ENCODE peak calls at places on chromosome 18, in eight cellular contexts. D is lung, N is Peyer's patch, Z is left lung, M is upper lobe of left lung, O is esophagus squamous epithelium, L is GM23248, W is neural progenitor cell. Q is an unnamed sample. For H3K4me1, the result is how much of the 10 kb centered on the place peaks cover.

GRCh38 chr18:902179-902718 is 2.4 kb upstream of the ADCYAP1 start:
- DNase-seq in D (no peak), N (no peak), Z (no peak), M (no peak), O (no peak), L (peak), W (peak), Q (no peak)

GRCh38 chr18:4017479-4017878 is 437.6 kb downstream of the DLGAP1 start:
- DNase-seq in D (no peak), N (no peak), Z (no peak), M (no peak), O (no peak), L (peak), W (peak), Q (no peak)

GRCh38 chr18:55161966-55162365 is 202.7 kb upstream of the CCDC68 start:
- DNase-seq in D (no peak), N (no peak), Z (no peak), M (no peak), O (no peak), L (no peak), W (no peak), Q (no peak)

GRCh38 chr18:67525328-67526110 is 9.0 kb upstream of the DSEL start:
- DNase-seq in D (peak), N (no peak), Z (peak), M (no peak), O (no peak), L (peak), W (peak), Q (peak)

GRCh38 chr18:73861771-73862170 is 285.9 kb downstream of the FBXO15 start:
- DNase-seq in D (no peak), N (no peak), Z (no peak), M (no peak), O (no peak), L (no peak), W (no peak), Q (no peak)

GRCh38 chr18:32349728-32350395 is 120.8 kb downstream of the GAREM1 start:
- DNase-seq in D (peak), N (no peak), Z (peak), M (no peak), O (no peak), L (peak), W (peak), Q (no peak)

GRCh38 chr18:48629730-48630324 is 91.0 kb downstream of the CTIF start:
- DNase-seq in D (no peak), N (no peak), Z (no peak), M (no peak), O (no peak), L (peak), W (no peak), Q (no peak)

GRCh38 chr18:54950221-54950620 is 9.0 kb downstream of the CCDC68 start:
- DNase-seq in D (no peak), N (no peak), Z (no peak), M (no peak), O (no peak), L (no peak), W (no peak), Q (no peak)

GRCh38 chr18:68721681-68722583 is 7.0 kb upstream of the TMX3 start:
- DNase-seq in D (no peak), N (no peak), Z (no peak), M (no peak), O (no peak), L (peak), W (no peak), Q (no peak)

GRCh38 chr18:40413160-40413559 is 1541.9 kb upstream of the PIK3C3 start:
- DNase-seq in D (no peak), N (no peak), Z (no peak), M (no peak), O (no peak), L (peak), W (peak), Q (no peak)

GRCh38 chr18:74113711-74114110 is 33.9 kb downstream of the FBXO15 start:
- DNase-seq in D (no peak), N (no peak), Z (no peak), M (no peak), O (no peak), L (no peak), W (no peak), Q (no peak)

GRCh38 chr18:1062592-1062991 is 157.9 kb downstream of the ADCYAP1 start:
- DNase-seq in D (no peak), N (no peak), Z (no peak), M (no peak), O (no peak), L (peak), W (peak), Q (no peak)

GRCh38 chr18:63564576-63564975 is 22.4 kb downstream of the SERPINB12 start:
- DNase-seq in D (no peak), N (no peak), Z (no peak), M (no peak), O (no peak), L (no peak), W (no peak), Q (no peak)

GRCh38 chr18:60875957-60876507 is 457.2 kb upstream of the CDH20 start:
- DNase-seq in D (no peak), N (no peak), Z (no peak), M (no peak), O (no peak), L (no peak), W (no peak), Q (no peak)

GRCh38 chr18:28494151-28494550 is 317.2 kb upstream of the CDH2 start:
- DNase-seq in D (no peak), N (no peak), Z (no peak), M (no peak), O (no peak), L (peak), W (no peak), Q (no peak)

GRCh38 chr18:48543228-48543627 is 4.4 kb downstream of the CTIF start:
- DNase-seq in D (no peak), N (no peak), Z (no peak), M (no peak), O (no peak), L (no peak), W (peak), Q (no peak)

GRCh38 chr18:56756971-56757370 is 105.8 kb downstream of the WDR7 start:
- DNase-seq in D (no peak), N (no peak), Z (peak), M (no peak), O (no peak), L (no peak), W (no peak), Q (no peak)

GRCh38 chr18:49459404-49460171 is 857 bp downstream of the DYM start:
- DNase-seq in D (no peak), N (no peak), Z (no peak), M (no peak), O (no peak), L (peak), W (peak), Q (no peak)

GRCh38 chr18:44712025-44712424 is 31.3 kb downstream of the SETBP1 start:
- DNase-seq in D (no peak), N (no peak), Z (no peak), M (no peak), O (no peak), L (no peak), W (no peak), Q (no peak)

GRCh38 chr18:7116832-7117389 is 686 bp downstream of the LAMA1 start:
- DNase-seq in D (no peak), N (no peak), Z (no peak), M (peak), O (no peak), L (peak), W (peak), Q (no peak)

GRCh38 chr18:74351354-74351753 is 35.7 kb downstream of the C18orf63 start:
- DNase-seq in D (no peak), N (no peak), Z (no peak), M (no peak), O (no peak), L (peak), W (no peak), Q (no peak)

GRCh38 chr18:7872569-7872968 is 305.5 kb downstream of the PTPRM start:
- DNase-seq in D (peak), N (no peak), Z (peak), M (no peak), O (no peak), L (peak), W (no peak), Q (no peak)

GRCh38 chr18:48913201-48913600 is 37.6 kb downstream of the SMAD7 start:
- DNase-seq in D (no peak), N (peak), Z (no peak), M (no peak), O (no peak), L (no peak), W (no peak), Q (no peak)

GRCh38 chr18:3248062-3248669 is 565 bp downstream of the MYL12A start:
- DNase-seq in D (no peak), N (no peak), Z (no peak), M (no peak), O (no peak), L (peak), W (peak), Q (no peak)

GRCh38 chr18:78049281-78049680 is 799.6 kb downstream of the GALR1 start:
- DNase-seq in D (no peak), N (no peak), Z (no peak), M (no peak), O (no peak), L (no peak), W (no peak), Q (no peak)

GRCh38 chr18:3771121-3771971 is 321.4 kb downstream of the TGIF1 start:
- DNase-seq in D (peak), N (peak), Z (peak), M (peak), O (peak), L (peak), W (peak), Q (peak)

GRCh38 chr18:48607049-48607984 is 68.5 kb downstream of the CTIF start:
- DNase-seq in D (peak), N (no peak), Z (peak), M (no peak), O (no peak), L (peak), W (peak), Q (no peak)

GRCh38 chr18:47100214-47100831 is 50.0 kb downstream of the HDHD2 start:
- DNase-seq in D (peak), N (peak), Z (peak), M (no peak), O (no peak), L (peak), W (peak), Q (peak)

GRCh38 chr18:54883816-54884604 is 55.7 kb downstream of the RAB27B start:
- DNase-seq in D (no peak), N (no peak), Z (no peak), M (no peak), O (no peak), L (peak), W (no peak), Q (no peak)

GRCh38 chr18:6219116-6219717 is 195.5 kb downstream of the L3MBTL4 start:
- DNase-seq in D (no peak), N (no peak), Z (no peak), M (no peak), O (no peak), L (peak), W (peak), Q (no peak)

GRCh38 chr18:52888014-52888413 is 548.0 kb downstream of the DCC start:
- DNase-seq in D (no peak), N (no peak), Z (no peak), M (no peak), O (no peak), L (no peak), W (peak), Q (no peak)

GRCh38 chr18:26803643-26804042 is 61.9 kb downstream of the AQP4 start:
- DNase-seq in D (no peak), N (no peak), Z (no peak), M (no peak), O (no peak), L (no peak), W (no peak), Q (no peak)

GRCh38 chr18:54717673-54718435 is 110.4 kb upstream of the RAB27B start:
- DNase-seq in D (no peak), N (peak), Z (no peak), M (peak), O (no peak), L (no peak), W (peak), Q (no peak)

GRCh38 chr18:36212978-36213303 is 25.6 kb downstream of the MOCOS start:
- DNase-seq in D (no peak), N (no peak), Z (no peak), M (peak), O (no peak), L (no peak), W (no peak), Q (no peak)

GRCh38 chr18:36215577-36215976 is 28.3 kb downstream of the MOCOS start:
- DNase-seq in D (no peak), N (no peak), Z (no peak), M (no peak), O (no peak), L (no peak), W (no peak), Q (no peak)

GRCh38 chr18:36212301-36212977 is 25.1 kb downstream of the MOCOS start:
- DNase-seq in D (no peak), N (no peak), Z (no peak), M (no peak), O (no peak), L (peak), W (peak), Q (no peak)

GRCh38 chr18:36214811-36215210 is 27.5 kb downstream of the MOCOS start:
- DNase-seq in D (no peak), N (no peak), Z (no peak), M (no peak), O (no peak), L (no peak), W (no peak), Q (no peak)

GRCh38 chr18:36217348-36217747 is 30.1 kb downstream of the MOCOS start:
- DNase-seq in D (no peak), N (no peak), Z (no peak), M (no peak), O (no peak), L (no peak), W (no peak), Q (no peak)
- H3K4me1 ChIP-seq in D (under half), N (under half), Z (under half), M (under half), O (under half), L (under half), W (under half), Q (under half)

GRCh38 chr18:79587298-79588125 is 92.1 kb upstream of the CTDP1 start:
- DNase-seq in D (no peak), N (no peak), Z (peak), M (no peak), O (no peak), L (no peak), W (no peak), Q (peak)
- H3K27ac ChIP-seq in D (no peak), N (no peak), Z (no peak), M (no peak), O (no peak), L (no peak), W (no peak), Q (no peak)

DNA sequence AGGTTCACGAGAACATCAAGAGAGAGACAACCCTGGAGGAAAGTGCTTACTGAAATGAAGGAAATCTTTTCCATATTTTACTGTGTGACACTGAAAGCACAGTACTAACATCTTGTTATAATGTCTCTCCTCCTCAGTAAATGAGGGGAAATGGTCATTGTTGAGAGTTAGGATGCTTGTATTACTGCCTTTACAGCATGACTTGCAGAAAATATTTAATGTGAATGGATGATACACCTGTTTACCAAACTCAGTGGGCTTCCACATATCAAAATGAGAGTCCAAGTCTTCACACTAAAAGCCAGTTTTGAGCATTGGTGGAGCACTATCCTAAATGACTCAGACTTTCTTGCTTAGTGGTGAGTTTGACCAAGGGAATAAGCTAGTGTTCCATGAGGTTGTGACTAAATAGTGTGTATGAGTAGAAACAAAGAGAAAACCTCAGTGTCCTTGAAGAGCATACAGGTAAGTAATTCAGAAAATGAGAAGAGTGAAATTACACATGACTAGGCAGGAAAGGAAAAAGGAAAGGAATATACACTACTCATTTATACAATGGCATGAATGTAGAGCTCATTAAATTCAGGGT is 930.7 kb upstream of the CELF4 start:
- DNase-seq in D (no peak), N (no peak), Z (no peak), M (no peak), O (no peak), L (no peak), W (no peak), Q (no peak)
- H3K4me1 ChIP-seq in D (under half), N (under half), Z (under half), M (under half), O (under half), L (under half), W (under half), Q (under half)

DNA sequence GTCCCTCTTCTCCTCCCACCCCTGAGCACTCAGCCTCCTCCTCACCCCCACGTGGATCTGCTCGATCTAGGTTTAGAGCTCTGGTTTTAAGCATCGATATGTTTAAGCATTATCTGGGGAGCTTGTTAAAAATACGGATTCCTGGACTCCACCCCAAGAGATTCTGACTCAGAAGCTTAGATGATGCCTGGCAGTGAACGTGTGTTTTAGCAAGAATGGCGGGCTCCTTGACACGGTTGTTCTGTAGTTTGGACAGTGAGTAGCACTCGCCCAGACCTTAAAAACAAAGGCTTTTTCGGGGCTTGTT is 47.3 kb downstream of the LDLRAD4 start:
- DNase-seq in D (no peak), N (no peak), Z (no peak), M (no peak), O (no peak), L (peak), W (no peak), Q (no peak)
- H3K27ac ChIP-seq in D (no peak), N (no peak), Z (no peak), M (no peak), O (peak), L (no peak), W (no peak), Q (peak)

GRCh38 chr18:33928226-33928625 is 296.5 kb downstream of the NOL4 start:
- DNase-seq in D (no peak), N (no peak), Z (no peak), M (no peak), O (no peak), L (no peak), W (no peak), Q (no peak)

GRCh38 chr18:33923980-33924379 is 300.7 kb downstream of the NOL4 start:
- DNase-seq in D (no peak), N (no peak), Z (no peak), M (no peak), O (no peak), L (no peak), W (no peak), Q (no peak)

DNA sequence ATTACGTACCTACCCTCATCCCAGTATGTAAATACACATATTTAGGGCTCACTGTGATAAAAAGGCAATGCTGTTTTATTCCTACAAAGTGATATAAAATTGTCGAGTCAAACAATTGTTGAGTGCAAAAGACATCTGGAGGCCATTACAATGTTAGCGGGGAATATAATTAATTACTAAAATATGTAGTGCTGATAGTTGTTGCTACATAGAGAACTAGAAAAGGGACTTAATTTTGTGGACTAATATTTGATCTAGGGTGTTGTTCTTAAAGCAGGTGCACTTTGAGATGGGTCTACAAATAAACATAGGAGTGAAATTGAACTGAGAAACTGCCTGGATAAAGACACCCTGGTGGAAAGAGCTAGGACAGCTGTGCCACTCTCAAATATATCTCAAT is 300.1 kb downstream of the NOL4 start:
- DNase-seq in D (no peak), N (no peak), Z (no peak), M (no peak), O (no peak), L (no peak), W (no peak), Q (no peak)
- H3K4me1 ChIP-seq in D (under half), N (under half), Z (under half), M (under half), O (under half), L (under half), W (under half), Q (under half)

DNA sequence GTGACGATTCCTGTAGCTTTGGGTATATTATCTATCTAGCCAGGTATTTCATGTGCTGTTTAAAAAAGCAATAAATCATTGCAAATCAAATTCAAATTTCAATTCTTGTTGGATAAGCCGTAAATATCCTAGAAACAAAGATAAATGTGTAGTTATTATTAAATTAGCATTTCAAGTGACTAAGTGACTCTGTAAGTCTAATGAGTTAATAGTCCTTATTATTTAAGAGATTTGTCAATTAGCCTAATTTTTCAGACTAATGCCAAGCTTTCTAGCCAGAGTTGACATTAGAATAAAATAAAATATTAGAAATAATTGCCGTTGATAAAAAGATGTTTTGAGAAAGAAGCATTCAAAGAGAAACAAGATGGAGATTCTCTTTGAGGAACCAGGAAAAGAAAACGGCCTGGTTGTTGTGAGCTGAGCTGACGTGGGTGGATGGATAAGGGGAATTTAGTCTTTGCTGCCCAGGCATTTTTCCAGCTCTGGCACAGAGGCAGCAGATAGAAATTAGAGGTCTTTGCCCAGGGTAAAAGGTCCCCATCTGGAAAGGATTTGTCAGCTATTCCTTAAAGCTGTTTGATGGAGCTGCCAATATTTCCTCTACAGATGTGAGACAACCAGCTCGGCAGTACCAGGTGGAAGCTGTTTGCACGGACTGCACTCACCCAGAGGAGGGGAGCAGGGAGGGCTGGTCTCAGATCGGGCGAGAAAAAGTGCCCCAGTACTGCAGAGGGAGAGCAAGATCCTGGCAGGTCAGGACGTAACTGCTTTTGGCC is 117.3 kb upstream of the SEC11C start:
- DNase-seq in D (no peak), N (no peak), Z (no peak), M (no peak), O (no peak), L (peak), W (no peak), Q (no peak)
- H3K27ac ChIP-seq in D (peak), N (no peak), Z (no peak), M (peak), O (peak), L (no peak), W (no peak), Q (peak)